ENCODE peak calls at places on chromosome 6, in five cellular contexts. Q is left cardiac atrium, V is H1, F is anterior cingulate cortex, P is hepatocyte. M is an unnamed sample.

GRCh38 chr6:72621243-72622093 is at the start of gene KCNQ5:
- DNase-seq in Q (no peak), V (no peak), F (no peak), P (peak), M (peak)

GRCh38 chr6:169960891-169961611 is 209.6 kb downstream of the ERMARD start:
- DNase-seq in Q (no peak), V (no peak), F (no peak), P (no peak), M (no peak)

GRCh38 chr6:47362857-47363461 is 53.3 kb upstream of the TNFRSF21 start:
- DNase-seq in Q (no peak), V (no peak), F (no peak), P (peak), M (no peak)

GRCh38 chr6:12608016-12608860 is 108.3 kb upstream of the PHACTR1 start:
- DNase-seq in Q (no peak), V (no peak), F (no peak), P (no peak), M (no peak)

GRCh38 chr6:122736606-122737005 is 42.9 kb upstream of the FABP7 start:
- DNase-seq in Q (no peak), V (no peak), F (no peak), P (no peak), M (no peak)

GRCh38 chr6:31083742-31084354 is 28.5 kb downstream of the C6orf15 start:
- DNase-seq in Q (no peak), V (peak), F (no peak), P (peak), M (peak)

GRCh38 chr6:119355157-119355556 is 5.6 kb upstream of the MAN1A1 start:
- DNase-seq in Q (no peak), V (no peak), F (no peak), P (no peak), M (no peak)

GRCh38 chr6:39375405-39375804 is 52.9 kb upstream of the KCNK16 start:
- DNase-seq in Q (no peak), V (no peak), F (no peak), P (no peak), M (no peak)

GRCh38 chr6:16198061-16198705 is 40.2 kb upstream of the GMPR start:
- DNase-seq in Q (no peak), V (no peak), F (no peak), P (no peak), M (no peak)

GRCh38 chr6:106997392-106998257 is 23.1 kb upstream of the CD24 start:
- DNase-seq in Q (no peak), V (no peak), F (no peak), P (peak), M (peak)

GRCh38 chr6:66054967-66055366 is 347.9 kb upstream of the EYS start:
- DNase-seq in Q (no peak), V (no peak), F (no peak), P (no peak), M (no peak)

GRCh38 chr6:18997375-18997826 is 610.3 kb downstream of the RNF144B start:
- DNase-seq in Q (no peak), V (no peak), F (no peak), P (peak), M (no peak)

GRCh38 chr6:160068346-160068745 is 53.3 kb upstream of the SLC22A1 start:
- DNase-seq in Q (no peak), V (no peak), F (no peak), P (no peak), M (no peak)

GRCh38 chr6:41367700-41368099 is 32.3 kb downstream of the NCR2 start:
- DNase-seq in Q (peak), V (no peak), F (peak), P (peak), M (peak)